ENCODE peak calls at places on chromosome 7, in nine cellular contexts. G is A673, R is cardiac fibroblast, W is natural killer cell, T is K562, I is GM12865, H is AG04450, P is choroid plexus epithelial cell, Q is hepatocyte. Z is an unnamed sample.

GRCh38 chr7:52270301-52270700 is 765.1 kb upstream of the POM121L12 start:
- DNase-seq in H (no peak), P (no peak), I (no peak), W (no peak), T (no peak), G (no peak), Q (no peak), R (no peak), Z (no peak)

GRCh38 chr7:50653116-50653854 is 88.1 kb upstream of the DDC start:
- DNase-seq in H (no peak), P (peak; percentile 93), G (no peak), T (no peak), R (peak; percentile 87), I (no peak), W (no peak), Q (peak; percentile 71), Z (no peak)

GRCh38 chr7:84236398-84236797 is 41.8 kb upstream of the SEMA3A start:
- DNase-seq in Q (no peak), P (peak; percentile 43), I (no peak), H (no peak), W (no peak), G (no peak), T (no peak), R (peak; percentile 42), Z (no peak)

GRCh38 chr7:157310676-157311185 is 26.1 kb upstream of the DNAJB6 start:
- DNase-seq in P (no peak), Q (no peak), T (no peak), R (no peak), G (no peak), W (no peak), I (no peak), H (no peak), Z (no peak)

GRCh38 chr7:158910254-158911053 is 54.1 kb downstream of the DYNC2I1 start:
- DNase-seq in T (peak; percentile 49), R (no peak), W (no peak), G (no peak), H (no peak), I (no peak), P (no peak), Q (no peak), Z (no peak)

GRCh38 chr7:116525298-116525912 is 569 bp downstream of the CAV1 start:
- DNase-seq in P (no peak), T (peak; percentile 47), G (no peak), I (peak; percentile 56), W (peak; percentile 31), R (peak; percentile 37), H (no peak), Q (peak; percentile 35), Z (no peak)

GRCh38 chr7:93973134-93973533 is 31.0 kb downstream of the BET1 start:
- DNase-seq in Q (no peak), P (no peak), I (no peak), H (no peak), T (no peak), R (no peak), G (no peak), W (no peak), Z (no peak)

GRCh38 chr7:86846494-86847190 is 202.9 kb downstream of the GRM3 start:
- DNase-seq in Q (peak; percentile 76), R (no peak), H (no peak), G (no peak), I (no peak), T (no peak), P (no peak), W (no peak), Z (no peak)

GRCh38 chr7:75596727-75597614 is 104.9 kb downstream of the SPDYE5 start:
- DNase-seq in R (peak; percentile 17), P (peak; percentile 20), I (peak; percentile 80), H (no peak), Q (no peak), W (no peak), G (no peak), T (peak; percentile 37), Z (no peak)

GRCh38 chr7:37918526-37918925 is 1.9 kb upstream of the SFRP4 start:
- DNase-seq in P (no peak), H (no peak), W (no peak), Q (no peak), G (no peak), T (no peak), R (no peak), I (no peak), Z (no peak)
- TF ChIP-seq CTCF in P (no peak), H (no peak), W (no peak), Q (no peak), G (peak; percentile 38), T (peak; percentile 22), R (no peak), I (no peak), Z (no peak)

GRCh38 chr7:101244385-101245146 is at the start of gene FIS1:
- DNase-seq in R (peak; percentile 91), G (peak; percentile 94), Q (peak; percentile 98), H (peak; percentile 52), W (peak; percentile 94), T (peak; percentile 90), P (peak; percentile 92), I (peak; percentile 95), Z (peak; percentile 96)
- TF ChIP-seq CTCF in R (peak; percentile 97), G (peak; percentile 92), Q (peak; percentile 93), H (peak; percentile 87), W (peak; percentile 55), T (peak; percentile 87), P (no peak), I (peak; percentile 90), Z (no peak)

GRCh38 chr7:23531794-23532489 is at the start of gene TRA2A:
- DNase-seq in H (peak; percentile 83), I (peak; percentile 97), Q (peak; percentile 98), G (peak; percentile 97), P (peak; percentile 96), W (peak; percentile 98), R (peak; percentile 96), T (peak; percentile 90), Z (peak; percentile 97)

GRCh38 chr7:23529262-23529859 is 2.4 kb downstream of the TRA2A start:
- DNase-seq in T (no peak), H (no peak), I (no peak), P (no peak), G (no peak), Q (no peak), R (no peak), W (no peak), Z (no peak)

GRCh38 chr7:23530901-23531793 is 634 bp downstream of the TRA2A start:
- DNase-seq in I (peak; percentile 77), R (peak; percentile 70), H (peak; percentile 7), Q (peak; percentile 79), T (peak; percentile 84), G (peak; percentile 77), P (peak; percentile 74), W (peak; percentile 62), Z (peak; percentile 49)

GRCh38 chr7:23530355-23530754 is 1.4 kb downstream of the TRA2A start:
- DNase-seq in W (no peak), I (peak; percentile 73), Q (peak; percentile 55), P (peak; percentile 57), G (peak; percentile 37), R (peak; percentile 54), T (peak; percentile 29), H (no peak), Z (no peak)

GRCh38 chr7:23533160-23533559 is 1.4 kb upstream of the TRA2A start:
- DNase-seq in Q (no peak), W (no peak), R (no peak), I (no peak), G (no peak), T (peak; percentile 38), P (no peak), H (no peak), Z (no peak)
- TF ChIP-seq CTCF in Q (no peak), W (no peak), R (no peak), I (no peak), G (no peak), T (no peak), P (no peak), H (no peak), Z (no peak)

DNA sequence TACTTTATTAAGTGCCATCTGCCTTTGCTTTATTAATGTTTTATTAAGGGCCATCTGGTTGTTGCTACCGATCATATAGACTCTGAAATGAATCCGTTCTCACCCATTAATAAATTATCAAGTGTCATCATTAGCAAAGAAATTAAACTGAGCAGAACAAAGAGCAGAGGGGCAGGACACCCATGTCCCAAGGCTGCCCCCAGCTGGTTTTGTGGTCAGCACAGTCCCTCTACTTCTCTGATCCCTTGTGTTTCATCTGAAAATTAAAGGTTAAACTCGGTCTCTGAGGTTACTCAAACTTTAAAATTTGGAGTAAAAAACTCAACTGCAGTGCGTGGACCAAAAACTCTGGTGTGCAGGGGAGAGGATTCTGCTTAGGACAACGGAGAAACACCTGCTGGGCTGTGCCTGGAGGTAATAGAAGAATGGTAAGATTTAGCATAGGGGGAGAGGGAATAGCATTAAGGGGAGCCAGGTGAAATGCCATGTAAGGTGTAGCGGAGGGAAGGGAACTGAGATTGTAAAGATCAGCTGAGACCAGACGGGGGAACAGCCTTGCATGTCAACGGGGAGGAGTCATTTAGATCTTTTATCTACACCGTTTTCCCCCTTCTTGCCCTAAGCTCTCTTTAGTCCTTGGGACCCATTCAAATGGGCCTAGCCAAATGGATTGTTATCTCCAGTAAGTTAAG is 10.8 kb upstream of the GSDME start:
- DNase-seq in P (no peak), H (no peak), G (no peak), T (no peak), I (no peak), W (no peak), Q (no peak), R (no peak), Z (no peak)
- TF ChIP-seq CTCF in P (no peak), H (no peak), G (no peak), T (peak; percentile 23), I (no peak), W (no peak), Q (no peak), R (no peak), Z (no peak)

Z was measured in activated B cell treated with CpG ODN at 0.5 μM for 24 hours.